ENCODE peak calls at places on chromosomes 11 and 22, in seven cellular contexts. D is AML-193; U is NCI-H1417; S is Caki2; B is activated CD4-positive, alpha-beta T cell treated with anti-CD3 and anti-CD28 coated beads for 48 hours; O is GM20000; M is stimulated activated CD4-positive, alpha-beta T cell treated with anti-CD3 and anti-CD28 coated beads, Interleukin-1b, Interleukin-23, amount 100 ng/mL, for 24 hours. F is an unnamed sample.

GRCh38 chr11:75024764-75025211 is 36.1 kb downstream of the NEU3 start:
- DNase-seq in D (no peak), U (no peak), S (no peak), B (no peak), O (no peak), M (no peak), F (no peak)

GRCh38 chr11:92738281-92738680 is 231.2 kb upstream of the MTNR1B start:
- DNase-seq in D (no peak), U (no peak), S (no peak), B (no peak), O (no peak), M (no peak), F (no peak)

GRCh38 chr11:59208956-59209355 is 3.8 kb downstream of the MPEG1 start:
- DNase-seq in D (no peak), U (no peak), S (no peak), B (peak; percentile 37), O (no peak), M (no peak), F (peak; percentile 15)

GRCh38 chr11:118435233-118435892 is 929 bp upstream of the KMT2A start:
- DNase-seq in D (peak; percentile 70), U (peak; percentile 86), S (peak; percentile 92), B (peak; percentile 74), O (peak; percentile 77), M (peak; percentile 62), F (peak; percentile 83)

GRCh38 chr11:19121646-19122045 is 4.7 kb downstream of the ZDHHC13 start:
- DNase-seq in D (no peak), U (no peak), S (no peak), B (no peak), O (no peak), M (no peak), F (no peak)

GRCh38 chr11:9726313-9727022 is 62.6 kb downstream of the SWAP70 start:
- DNase-seq in D (no peak), U (no peak), S (peak; percentile 5), B (no peak), O (no peak), M (no peak), F (no peak)

GRCh38 chr11:132840220-132840619 is 692.1 kb downstream of the OPCML start:
- DNase-seq in D (no peak), U (no peak), S (no peak), B (no peak), O (no peak), M (no peak), F (no peak)

GRCh38 chr22:47406180-47406723 is 643.8 kb downstream of the TBC1D22A start:
- DNase-seq in D (no peak), U (no peak), S (no peak), B (no peak), O (no peak), M (no peak), F (no peak)

GRCh38 chr11:111569476-111569875 is 29.0 kb downstream of the LAYN start:
- DNase-seq in D (no peak), U (no peak), S (no peak), B (no peak), O (no peak), M (no peak), F (no peak)

GRCh38 chr22:38317995-38318715 is 922 bp upstream of the CSNK1E start:
- DNase-seq in D (peak; percentile 34), U (peak; percentile 3), S (peak; percentile 90), B (no peak), O (no peak), M (no peak), F (no peak)

GRCh38 chr11:2508793-2509192 is 64.0 kb downstream of the KCNQ1 start:
- DNase-seq in D (no peak), U (no peak), S (no peak), B (no peak), O (peak; percentile 7), M (no peak), F (no peak)

GRCh38 chr11:120527111-120527748 is 15.7 kb downstream of the GRIK4 start:
- DNase-seq in D (no peak), U (no peak), S (no peak), B (no peak), O (no peak), M (no peak), F (no peak)

GRCh38 chr11:120774591-120775386 is 249.1 kb upstream of the TBCEL start:
- DNase-seq in D (no peak), U (no peak), S (no peak), B (no peak), O (no peak), M (no peak), F (no peak)

GRCh38 chr11:27179334-27179733 is 138.7 kb downstream of the BBOX1 start:
- DNase-seq in D (no peak), U (no peak), S (no peak), B (no peak), O (no peak), M (no peak), F (no peak)

GRCh38 chr11:72624496-72625201 is 49.6 kb downstream of the PDE2A start:
- DNase-seq in D (no peak), U (no peak), S (no peak), B (no peak), O (no peak), M (no peak), F (no peak)

GRCh38 chr11:129366737-129367597 is 8.7 kb upstream of the BARX2 start:
- DNase-seq in D (no peak), U (no peak), S (no peak), B (no peak), O (no peak), M (no peak), F (no peak)

GRCh38 chr11:30131535-30131934 is 99.3 kb upstream of the FSHB start:
- DNase-seq in D (no peak), U (no peak), S (no peak), B (no peak), O (peak; percentile 2), M (no peak), F (no peak)

GRCh38 chr22:45846952-45847351 is 130.0 kb downstream of the WNT7B start:
- DNase-seq in D (no peak), U (no peak), S (no peak), B (no peak), O (no peak), M (no peak), F (no peak)

GRCh38 chr11:65953471-65953870 is 8.1 kb upstream of the SART1 start:
- DNase-seq in D (no peak), U (no peak), S (no peak), B (no peak), O (no peak), M (no peak), F (no peak)

GRCh38 chr11:131616456-131616855 is 246.0 kb downstream of the NTM start:
- DNase-seq in D (no peak), U (no peak), S (no peak), B (no peak), O (no peak), M (no peak), F (no peak)

GRCh38 chr11:83002047-83002446 is 69.7 kb downstream of the RAB30 start:
- DNase-seq in D (no peak), U (no peak), S (no peak), B (peak; percentile 39), O (no peak), M (no peak), F (peak; percentile 71)

GRCh38 chr22:23503736-23504440 is 76.2 kb downstream of the IGLL1 start:
- DNase-seq in D (no peak), U (no peak), S (no peak), B (no peak), O (no peak), M (no peak), F (no peak)

GRCh38 chr11:1847941-1848639 is 4.8 kb upstream of the LSP1 start:
- DNase-seq in D (no peak), U (no peak), S (no peak), B (no peak), O (no peak), M (no peak), F (no peak)

GRCh38 chr11:119061256-119061655 is 4.3 kb upstream of the HYOU1 start:
- DNase-seq in D (no peak), U (no peak), S (no peak), B (no peak), O (no peak), M (no peak), F (no peak)

GRCh38 chr11:8714622-8715225 is 32.1 kb downstream of the RPL27A start:
- DNase-seq in D (no peak), U (no peak), S (no peak), B (no peak), O (no peak), M (no peak), F (no peak)

GRCh38 chr11:1120532-1121342 is 37.0 kb upstream of the MUC5AC start:
- DNase-seq in D (no peak), U (no peak), S (no peak), B (peak; percentile 1), O (no peak), M (no peak), F (no peak)

GRCh38 chr11:71543866-71544265 is 4.4 kb upstream of the KRTAP5-9 start:
- DNase-seq in D (no peak), U (no peak), S (no peak), B (peak; percentile 7), O (no peak), M (no peak), F (peak; percentile 41)

GRCh38 chr22:47534150-47535133 is 772.0 kb downstream of the TBC1D22A start:
- DNase-seq in D (no peak), U (no peak), S (no peak), B (no peak), O (no peak), M (no peak), F (no peak)

GRCh38 chr11:14971865-14972580 is at the start of gene CALCA:
- DNase-seq in D (no peak), U (no peak), S (no peak), B (no peak), O (no peak), M (no peak), F (no peak)

GRCh38 chr11:21710791-21711190 is 482.1 kb upstream of the ANO5 start:
- DNase-seq in D (no peak), U (no peak), S (no peak), B (no peak), O (no peak), M (no peak), F (no peak)

GRCh38 chr11:134508219-134508990 is 96.4 kb upstream of the B3GAT1 start:
- DNase-seq in D (no peak), U (no peak), S (no peak), B (no peak), O (no peak), M (no peak), F (no peak)

GRCh38 chr11:128517457-128518230 is 69.7 kb downstream of the ETS1 start:
- DNase-seq in D (no peak), U (no peak), S (peak; percentile 56), B (no peak), O (no peak), M (no peak), F (peak; percentile 38)

GRCh38 chr22:42797021-42797420 is 60.1 kb downstream of the ARFGAP3 start:
- DNase-seq in D (no peak), U (no peak), S (no peak), B (no peak), O (no peak), M (no peak), F (no peak)

GRCh38 chr11:100791873-100792272 is 104.8 kb downstream of the ARHGAP42 start:
- DNase-seq in D (no peak), U (no peak), S (no peak), B (no peak), O (no peak), M (no peak), F (no peak)

GRCh38 chr22:41940853-41941765 is 5.8 kb downstream of the CENPM start:
- DNase-seq in D (peak; percentile 31), U (peak; percentile 17), S (peak; percentile 77), B (peak; percentile 88), O (peak; percentile 67), M (peak; percentile 64), F (peak; percentile 91)

GRCh38 chr22:21631025-21631424 is 1.2 kb upstream of the YDJC start:
- DNase-seq in D (no peak), U (no peak), S (no peak), B (no peak), O (no peak), M (no peak), F (no peak)

GRCh38 chr11:105377870-105378269 is 232.0 kb upstream of the GRIA4 start:
- DNase-seq in D (no peak), U (no peak), S (no peak), B (no peak), O (no peak), M (no peak), F (no peak)